ENCODE peak calls at places on chromosomes 7 and 10, in five cellular contexts. Z, X, J, W and L are unnamed samples.

GRCh38 chr10:78875331-78875877 is 193.4 kb upstream of the ZMIZ1 start:
- DNase-seq in Z (no peak), X (peak; percentile 34), J (no peak), W (no peak), L (no peak)

GRCh38 chr7:138188290-138188858 is 112.1 kb downstream of the AKR1D1 start:
- DNase-seq in Z (no peak), X (no peak), J (no peak), W (no peak), L (no peak)

GRCh38 chr7:154777023-154777422 is 225.9 kb downstream of the PAXIP1 start:
- DNase-seq in Z (peak; percentile 53), X (no peak), J (no peak), W (no peak), L (peak; percentile 12)

GRCh38 chr10:118963341-118963740 is 66.2 kb upstream of the NANOS1 start:
- DNase-seq in Z (no peak), X (no peak), J (no peak), W (no peak), L (no peak)

GRCh38 chr7:123323689-123324088 is 123.9 kb upstream of the SLC13A1 start:
- DNase-seq in Z (no peak), X (no peak), J (no peak), W (no peak), L (no peak)

GRCh38 chr10:78643513-78643912 is 425.3 kb upstream of the ZMIZ1 start:
- DNase-seq in Z (no peak), X (no peak), J (no peak), W (no peak), L (no peak)

GRCh38 chr7:96187735-96188622 is 133.9 kb downstream of the SLC25A13 start:
- DNase-seq in Z (no peak), X (no peak), J (no peak), W (no peak), L (no peak)

GRCh38 chr7:90383422-90383821 is 19.8 kb upstream of the CLDN12 start:
- DNase-seq in Z (no peak), X (no peak), J (no peak), W (no peak), L (no peak)

GRCh38 chr7:50943482-50943881 is 160.8 kb upstream of the GRB10 start:
- DNase-seq in Z (no peak), X (no peak), J (no peak), W (no peak), L (no peak)

GRCh38 chr10:89275383-89275782 is 23.8 kb upstream of the LIPA start:
- DNase-seq in Z (no peak), X (no peak), J (no peak), W (no peak), L (no peak)

GRCh38 chr7:123604739-123605138 is 3.1 kb downstream of the ASB15 start:
- DNase-seq in Z (no peak), X (no peak), J (no peak), W (no peak), L (no peak)

GRCh38 chr7:84200859-84201258 is 6.3 kb upstream of the SEMA3A start:
- DNase-seq in Z (no peak), X (no peak), J (no peak), W (no peak), L (no peak)

GRCh38 chr7:19284596-19285300 is 139.5 kb upstream of the FERD3L start:
- DNase-seq in Z (no peak), X (no peak), J (no peak), W (no peak), L (no peak)

GRCh38 chr10:34721201-34721840 is 93.8 kb downstream of the PARD3 start:
- DNase-seq in Z (no peak), X (no peak), J (no peak), W (no peak), L (no peak)

GRCh38 chr7:29106128-29106988 is 40.0 kb downstream of the CPVL start:
- DNase-seq in Z (no peak), X (peak; percentile 21), J (no peak), W (peak; percentile 56), L (peak; percentile 39)

GRCh38 chr10:8568401-8568800 is 513.9 kb downstream of the GATA3 start:
- DNase-seq in Z (no peak), X (no peak), J (no peak), W (no peak), L (no peak)

GRCh38 chr10:77587424-77587806 is 50.2 kb downstream of the KCNMA1 start:
- DNase-seq in Z (no peak), X (no peak), J (no peak), W (no peak), L (no peak)

GRCh38 chr7:129855234-129855673 is 97.5 kb downstream of the UBE2H start:
- DNase-seq in Z (no peak), X (no peak), J (no peak), W (no peak), L (no peak)

GRCh38 chr7:126495001-126495400 is 757.7 kb downstream of the GRM8 start:
- DNase-seq in Z (no peak), X (no peak), J (no peak), W (no peak), L (no peak)

GRCh38 chr10:119290301-119291036 is 83.1 kb downstream of the GRK5 start:
- DNase-seq in Z (no peak), X (no peak), J (no peak), W (no peak), L (no peak)

GRCh38 chr10:74544106-74544505 is 282.3 kb upstream of the KAT6B start:
- DNase-seq in Z (no peak), X (no peak), J (no peak), W (no peak), L (no peak)

GRCh38 chr10:52870562-52870961 is 98.0 kb upstream of the MBL2 start:
- DNase-seq in Z (no peak), X (no peak), J (no peak), W (no peak), L (no peak)

GRCh38 chr10:121668336-121669009 is 70.2 kb upstream of the FGFR2 start:
- DNase-seq in Z (no peak), X (peak; percentile 21), J (no peak), W (no peak), L (no peak)

GRCh38 chr10:94279835-94280709 is 82.7 kb downstream of the NOC3L start:
- DNase-seq in Z (peak; percentile 51), X (peak; percentile 62), J (peak; percentile 11), W (peak; percentile 29), L (peak; percentile 24)

GRCh38 chr7:131507592-131508331 is 48.7 kb downstream of the PODXL start:
- DNase-seq in Z (peak; percentile 88), X (no peak), J (no peak), W (peak; percentile 53), L (peak; percentile 44)

GRCh38 chr10:76428541-76429330 is 997.3 kb downstream of the LRMDA start:
- DNase-seq in Z (no peak), X (no peak), J (no peak), W (no peak), L (no peak)

GRCh38 chr10:117268258-117268657 is 27.3 kb downstream of the SLC18A2 start:
- DNase-seq in Z (no peak), X (no peak), J (no peak), W (no peak), L (no peak)

GRCh38 chr10:8052344-8052969 is 2.0 kb upstream of the GATA3 start:
- DNase-seq in Z (no peak), X (no peak), J (no peak), W (no peak), L (no peak)

GRCh38 chr10:129790710-129791446 is 173.2 kb downstream of the EBF3 start:
- DNase-seq in Z (no peak), X (no peak), J (no peak), W (no peak), L (no peak)

GRCh38 chr10:127018766-127019165 is 113.5 kb downstream of the DOCK1 start:
- DNase-seq in Z (no peak), X (no peak), J (no peak), W (no peak), L (no peak)

GRCh38 chr10:58948303-58948702 is 228.1 kb upstream of the PHYHIPL start:
- DNase-seq in Z (no peak), X (no peak), J (no peak), W (no peak), L (no peak)
- TF ChIP-seq ATF3 in Z (no peak), X (no peak), J (no peak), W (no peak), L (no peak)

DNA sequence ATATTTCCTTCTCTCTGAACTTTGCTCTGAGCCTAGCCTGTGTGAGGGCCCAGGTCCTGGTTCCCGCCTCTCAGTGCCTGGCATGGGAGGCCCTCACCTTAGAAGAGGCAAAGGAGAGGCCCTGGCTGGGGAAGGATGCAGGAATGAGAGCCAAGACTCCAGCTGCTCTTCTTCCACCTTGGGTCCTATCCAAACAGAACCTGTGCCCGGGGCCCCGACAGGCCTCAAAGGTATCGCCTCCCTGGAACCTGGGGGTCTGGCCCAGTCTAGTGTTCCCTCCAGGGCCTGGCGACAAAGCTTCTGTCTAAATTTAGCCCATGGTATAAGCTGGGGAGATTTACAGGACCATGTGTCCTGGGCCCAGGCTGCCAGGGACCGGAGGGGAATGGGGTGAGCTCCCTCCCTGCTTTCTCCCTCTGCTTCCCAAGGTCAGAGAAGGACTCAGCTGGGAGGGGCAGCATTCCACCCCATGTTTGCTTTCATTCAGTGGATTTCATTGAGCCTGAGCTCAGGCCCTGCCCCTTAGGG is 12.0 kb upstream of the CRHR2 start:
- DNase-seq in Z (no peak), X (no peak), J (no peak), W (peak; percentile 39), L (no peak)
- TF ChIP-seq RAD21 in Z (no peak), X (no peak), J (no peak), W (no peak), L (no peak)

DNA sequence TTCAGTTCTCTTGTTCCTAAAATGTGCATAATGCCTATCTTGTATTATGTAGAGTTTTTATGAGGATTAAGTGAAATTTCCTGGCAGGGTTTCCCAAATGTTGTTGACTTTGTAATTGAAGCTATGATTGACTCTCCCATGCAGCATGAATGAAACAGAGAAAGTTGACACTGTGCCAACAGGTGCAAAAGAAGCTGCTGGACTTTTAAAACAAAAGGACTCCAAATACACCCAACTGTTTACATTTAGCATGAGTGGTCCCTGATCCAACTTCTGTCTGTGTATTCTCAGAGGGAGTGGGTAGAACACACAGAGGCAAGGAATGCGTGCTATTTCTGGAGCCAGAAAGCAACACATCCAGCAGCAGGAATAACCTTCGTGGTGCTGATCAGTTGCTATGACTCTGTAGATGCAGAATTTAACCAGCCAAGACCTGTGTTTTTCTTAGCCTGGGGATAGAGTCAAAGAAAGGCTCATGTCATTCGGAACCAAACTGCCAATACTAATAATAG is 14.4 kb upstream of the RBM20 start:
- DNase-seq in Z (no peak), X (no peak), J (no peak), W (peak; percentile 71), L (no peak)
- TF ChIP-seq ATF3 in Z (no peak), X (no peak), J (no peak), W (no peak), L (no peak)

DNA sequence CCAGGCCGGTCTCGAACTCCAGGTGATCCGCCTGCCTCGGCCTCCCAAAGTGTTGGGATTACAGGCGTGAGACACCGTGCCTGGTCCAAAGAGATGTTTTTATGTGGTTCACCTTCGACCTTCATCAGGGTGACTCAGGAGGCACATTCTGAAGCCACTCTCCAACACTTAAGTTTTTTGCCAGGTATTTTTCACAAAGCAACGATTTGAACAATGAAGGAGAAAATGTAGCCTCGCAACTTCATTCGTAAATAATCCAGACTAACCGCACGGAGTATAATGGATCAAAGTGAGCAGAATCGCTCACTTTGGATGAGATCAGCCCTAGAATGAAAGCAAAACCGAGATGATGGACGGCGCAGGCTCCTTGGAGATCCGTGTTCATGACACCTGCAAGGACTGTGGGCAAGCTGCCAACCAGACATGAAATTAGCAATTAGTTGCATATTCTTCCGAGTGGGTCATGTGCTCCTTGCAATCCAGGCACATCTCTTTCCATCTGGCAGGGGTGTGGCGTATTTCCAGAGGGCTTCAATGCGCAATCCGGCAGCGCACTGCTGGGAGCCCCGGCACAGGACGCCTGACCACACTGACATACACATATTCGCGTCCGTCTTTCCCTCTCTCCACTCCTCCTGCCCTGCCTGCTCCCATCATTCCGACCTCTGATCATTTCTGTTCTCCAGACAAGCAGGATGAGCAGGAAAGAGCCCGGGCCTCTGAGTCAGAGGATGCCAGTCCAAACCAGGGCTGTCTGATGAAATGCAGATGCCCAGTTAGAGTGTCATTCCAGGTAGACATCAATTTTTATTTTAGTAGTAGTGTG is 148.4 kb downstream of the KLF6 start:
- DNase-seq in Z (no peak), X (no peak), J (no peak), W (no peak), L (peak; percentile 13)
- TF ChIP-seq RAD21 in Z (no peak), X (no peak), J (no peak), W (no peak), L (no peak)